ENCODE peak calls at places on chromosomes 13 and 19, in eight cellular contexts. G is substantia nigra; F is stimulated activated CD4-positive, alpha-beta T cell treated with anti-CD3 and anti-CD28 coated beads, Interleukin-1b, Interleukin-23, amount 100 ng/mL, for 1 hour; S is hippocampal formation; Y is activated T-cell treated with anti-CD3 and anti-CD28 coated beads for 4 hours; A is Peyer's patch; P is astrocyte of the cerebellum; M is RCC 7860. D is an unnamed sample.

GRCh38 chr13:48542581-48543341 is 9.9 kb upstream of the RCBTB2 start:
- DNase-seq in G (no peak), F (no peak), S (peak; percentile 27), Y (no peak), A (peak; percentile 57), P (no peak), M (no peak), D (no peak)

GRCh38 chr19:5059191-5059579 is 90.3 kb downstream of the KDM4B start:
- DNase-seq in G (no peak), F (no peak), S (peak; percentile 23), Y (no peak), A (no peak), P (no peak), M (no peak), D (no peak)

GRCh38 chr13:77563110-77563509 is 27.6 kb downstream of the SCEL start:
- DNase-seq in G (no peak), F (no peak), S (no peak), Y (no peak), A (no peak), P (peak; percentile 43), M (no peak), D (no peak)

GRCh38 chr13:99471231-99472202 is 29.8 kb upstream of the TM9SF2 start:
- DNase-seq in G (no peak), F (no peak), S (no peak), Y (no peak), A (no peak), P (no peak), M (no peak), D (no peak)

GRCh38 chr19:9865732-9866627 is 30.9 kb downstream of the PIN1 start:
- DNase-seq in G (no peak), F (no peak), S (no peak), Y (no peak), A (peak; percentile 76), P (no peak), M (no peak), D (no peak)

GRCh38 chr13:32663660-32664059 is 77.4 kb downstream of the PDS5B start:
- DNase-seq in G (no peak), F (no peak), S (no peak), Y (no peak), A (no peak), P (no peak), M (no peak), D (no peak)

GRCh38 chr13:40158218-40158617 is 502.8 kb downstream of the COG6 start:
- DNase-seq in G (no peak), F (no peak), S (no peak), Y (no peak), A (no peak), P (no peak), M (peak; percentile 25), D (no peak)

GRCh38 chr19:1862424-1863307 is 713 bp downstream of the KLF16 start:
- DNase-seq in G (no peak), F (no peak), S (no peak), Y (peak; percentile 48), A (no peak), P (no peak), M (peak; percentile 8), D (no peak)

GRCh38 chr19:14271830-14272229 is 65.9 kb upstream of the ADGRL1 start:
- DNase-seq in G (no peak), F (no peak), S (no peak), Y (no peak), A (no peak), P (no peak), M (no peak), D (no peak)

GRCh38 chr19:6667114-6667627 is 2.8 kb downstream of the TNFSF14 start:
- DNase-seq in G (no peak), F (no peak), S (no peak), Y (no peak), A (no peak), P (no peak), M (no peak), D (no peak)

GRCh38 chr13:85772379-85772778 is 26.8 kb downstream of the SLITRK6 start:
- DNase-seq in G (no peak), F (no peak), S (no peak), Y (no peak), A (no peak), P (no peak), M (peak; percentile 17), D (no peak)

GRCh38 chr13:31786011-31786410 is 46.7 kb downstream of the RXFP2 start:
- DNase-seq in G (no peak), F (no peak), S (no peak), Y (no peak), A (no peak), P (no peak), M (no peak), D (no peak)

GRCh38 chr13:101556676-101557121 is 104.2 kb downstream of the ITGBL1 start:
- DNase-seq in G (no peak), F (no peak), S (no peak), Y (no peak), A (no peak), P (no peak), M (no peak), D (no peak)

GRCh38 chr13:77353980-77354379 is 27.1 kb upstream of the MYCBP2 start:
- DNase-seq in G (no peak), F (no peak), S (no peak), Y (no peak), A (no peak), P (no peak), M (no peak), D (no peak)

GRCh38 chr13:47454986-47455385 is 546.1 kb downstream of the SUCLA2 start:
- DNase-seq in G (no peak), F (no peak), S (no peak), Y (no peak), A (no peak), P (no peak), M (no peak), D (no peak)

GRCh38 chr19:47623921-47624391 is 15.0 kb downstream of the BICRA start:
- DNase-seq in G (no peak), F (no peak), S (no peak), Y (no peak), A (peak; percentile 74), P (no peak), M (no peak), D (no peak)

D was measured in retinal pigment epithelial cell.